ENCODE peak calls at places on chromosome 13, in six cellular contexts. I is D341Med; J is activated naive CD4-positive, alpha-beta T cell; C is HT1080; K is cardiac fibroblast; O is neural crest cell. G is an unnamed sample.

GRCh38 chr13:62357887-62358645 is 942.4 kb upstream of the PCDH20 start:
- DNase-seq in O (peak), I (peak), J (no peak), K (peak), C (peak), G (peak)

GRCh38 chr13:97574926-97575325 is 141.0 kb downstream of the RAP2A start:
- DNase-seq in C (peak), O (no peak), I (peak), J (no peak), K (peak), G (peak)

GRCh38 chr13:28337196-28338045 is 157.5 kb downstream of the FLT1 start:
- DNase-seq in I (no peak), K (peak), C (peak), J (no peak), O (no peak), G (no peak)

GRCh38 chr13:45718992-45719391 is 16.9 kb downstream of the CBY2 start:
- DNase-seq in J (no peak), C (no peak), I (no peak), O (no peak), K (no peak), G (no peak)

GRCh38 chr13:73212482-73212881 is 153.7 kb downstream of the KLF5 start:
- DNase-seq in O (no peak), J (no peak), C (no peak), K (no peak), I (no peak), G (no peak)

GRCh38 chr13:27770809-27771208 is 21.5 kb upstream of the GSX1 start:
- DNase-seq in C (peak), O (no peak), J (no peak), I (no peak), K (peak), G (peak)

GRCh38 chr13:111335263-111335662 is 14.8 kb downstream of the TEX29 start:
- DNase-seq in C (no peak), J (no peak), I (peak), O (no peak), K (no peak), G (no peak)

GRCh38 chr13:42836930-42837329 is 55.5 kb downstream of the FAM216B start:
- DNase-seq in O (no peak), I (no peak), J (no peak), C (peak), K (peak), G (no peak)

GRCh38 chr13:34863360-34864135 is 78.5 kb upstream of the NBEA start:
- DNase-seq in O (no peak), J (no peak), K (peak), C (peak), I (no peak), G (no peak)

GRCh38 chr13:112984501-112984900 is 15.5 kb downstream of the MCF2L start:
- DNase-seq in O (no peak), C (no peak), I (no peak), K (no peak), J (no peak), G (no peak)

GRCh38 chr13:106186366-106187030 is 349.0 kb downstream of the EFNB2 start:
- DNase-seq in J (no peak), O (no peak), I (no peak), K (peak), C (peak), G (no peak)

GRCh38 chr13:36750946-36751345 is 68.1 kb upstream of the RFXAP start:
- DNase-seq in O (no peak), K (no peak), I (no peak), C (no peak), J (no peak), G (no peak)

GRCh38 chr13:114017028-114017630 is 43.3 kb upstream of the C13orf46 start:
- DNase-seq in J (no peak), K (peak), C (peak), O (no peak), I (no peak), G (no peak)

GRCh38 chr13:77372275-77372674 is 45.4 kb upstream of the MYCBP2 start:
- DNase-seq in C (no peak), O (no peak), K (no peak), J (no peak), I (no peak), G (no peak)

GRCh38 chr13:38372818-38373217 is 23.2 kb downstream of the UFM1 start:
- DNase-seq in K (no peak), I (no peak), J (no peak), O (no peak), C (no peak), G (no peak)

GRCh38 chr13:77698211-77699058 is 948 bp downstream of the SLAIN1 start:
- DNase-seq in C (peak), O (peak), K (peak), I (peak), J (peak), G (no peak)

GRCh38 chr13:97018029-97018819 is 23.9 kb upstream of the OXGR1 start:
- DNase-seq in C (peak), O (peak), J (no peak), K (peak), I (peak), G (peak)

GRCh38 chr13:40445557-40445990 is 220.9 kb downstream of the FOXO1 start:
- DNase-seq in I (no peak), O (no peak), K (peak), C (peak), J (no peak), G (no peak)

GRCh38 chr13:83943530-83944279 is 61.4 kb upstream of the SLITRK1 start:
- DNase-seq in C (peak), K (no peak), I (peak), J (no peak), O (no peak), G (peak)

G was measured in NCI-H1930.